ENCODE peak calls at places on chromosome 9, in four cellular contexts. C, A, Y and R are unnamed samples.

GRCh38 chr9:35616681-35617459 is 1.3 kb downstream of the CD72 start:
- DNase-seq in Y (peak), C (no peak), A (peak), R (peak)

GRCh38 chr9:16191691-16192402 is 639.0 kb downstream of the CCDC171 start:
- DNase-seq in C (peak), A (peak), Y (peak), R (peak)

GRCh38 chr9:98040212-98040611 is 16.3 kb upstream of the NANS start:
- DNase-seq in Y (no peak), C (no peak), A (no peak), R (no peak)

GRCh38 chr9:21590058-21590996 is 108.2 kb upstream of the IFNE start:
- DNase-seq in A (no peak), Y (peak), C (no peak), R (no peak)

GRCh38 chr9:92988215-92988731 is 41.0 kb downstream of the FGD3 start:
- DNase-seq in C (no peak), A (no peak), Y (no peak), R (peak)

GRCh38 chr9:123749580-123750202 is 180.2 kb downstream of the DENND1A start:
- DNase-seq in A (peak), C (no peak), Y (no peak), R (peak)

GRCh38 chr9:4559238-4560182 is 69.2 kb downstream of the SLC1A1 start:
- DNase-seq in A (peak), Y (no peak), C (no peak), R (no peak)

GRCh38 chr9:117671468-117671867 is 32.7 kb upstream of the TLR4 start:
- DNase-seq in A (no peak), Y (peak), C (no peak), R (no peak)

GRCh38 chr9:127452481-127453092 is 1.3 kb downstream of the LRSAM1 start:
- DNase-seq in Y (peak), A (no peak), C (no peak), R (no peak)

GRCh38 chr9:127291379-127291778 is 26.8 kb downstream of the GARNL3 start:
- DNase-seq in Y (no peak), A (no peak), C (no peak), R (no peak)

GRCh38 chr9:96150324-96151023 is 151.5 kb downstream of the HSD17B3 start:
- DNase-seq in Y (no peak), C (no peak), A (no peak), R (peak)
- TF ChIP-seq CTCF in Y (no peak), C (no peak), A (no peak), R (no peak)

DNA sequence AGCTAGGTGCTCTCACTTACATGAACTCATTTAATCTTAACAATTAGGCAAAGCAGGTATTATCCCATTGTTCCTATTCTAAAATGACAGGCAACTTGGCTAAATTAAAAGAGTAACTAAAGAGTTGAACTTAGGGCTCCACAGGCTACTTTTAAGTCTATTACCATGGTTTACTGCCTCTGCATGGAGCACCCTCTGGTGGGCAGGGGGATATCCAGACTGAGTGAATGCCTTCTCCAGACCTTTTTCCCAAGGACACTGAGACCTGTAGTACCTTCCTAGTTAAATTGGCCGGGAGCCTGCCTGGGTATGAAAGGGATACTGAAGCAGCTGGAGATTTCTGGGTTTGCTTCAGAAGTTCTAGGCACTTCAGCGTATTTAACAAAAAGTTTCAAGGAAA is 238.1 kb downstream of the ELAVL2 start:
- DNase-seq in A (no peak), C (no peak), Y (no peak), R (no peak)
- TF ChIP-seq CTCF in A (no peak), C (no peak), Y (no peak), R (no peak)

GRCh38 chr9:107919263-107919662 is 429.7 kb upstream of the KLF4 start:
- DNase-seq in C (no peak), A (no peak), Y (no peak), R (no peak)
- TF ChIP-seq CTCF in C (no peak), A (no peak), Y (no peak), R (no peak)

GRCh38 chr9:100575006-100575405 is 2.9 kb upstream of the CAVIN4 start:
- DNase-seq in C (no peak), Y (no peak), A (no peak), R (no peak)
- TF ChIP-seq CTCF in C (no peak), Y (no peak), A (no peak), R (no peak)

GRCh38 chr9:108854094-108854493 is 1.7 kb downstream of the ACTL7B start:
- DNase-seq in C (no peak), Y (no peak), A (no peak), R (no peak)

GRCh38 chr9:108855888-108856287 is at the start of gene ACTL7B:
- DNase-seq in A (no peak), C (no peak), Y (no peak), R (no peak)

GRCh38 chr9:108854641-108855528 is 901 bp downstream of the ACTL7B start:
- DNase-seq in C (no peak), Y (no peak), A (no peak), R (no peak)

GRCh38 chr9:108852089-108852488 is 3.7 kb downstream of the ACTL7B start:
- DNase-seq in A (no peak), C (no peak), Y (no peak), R (no peak)

DNA sequence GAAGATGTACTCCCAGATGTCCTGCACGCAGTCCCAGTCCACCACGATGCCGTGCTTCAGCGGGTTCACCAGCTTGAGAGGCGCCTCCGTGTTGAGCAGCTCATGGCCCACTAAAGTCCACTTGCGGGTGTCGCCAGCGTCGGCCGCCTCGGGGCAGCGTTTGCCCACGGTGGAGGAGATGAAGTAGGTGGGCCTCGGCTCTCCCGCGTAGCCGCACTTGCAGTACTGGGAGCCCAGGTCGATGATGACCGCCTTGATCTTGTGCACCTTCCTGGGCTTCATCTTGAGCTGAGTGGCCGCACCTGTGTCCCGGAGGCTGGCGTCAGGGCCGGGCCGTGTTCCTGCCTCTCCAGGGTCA is 278 bp downstream of the ACTL7B start:
- DNase-seq in A (no peak), C (no peak), Y (no peak), R (no peak)
- TF ChIP-seq CTCF in A (no peak), C (no peak), Y (no peak), R (no peak)

GRCh38 chr9:72596451-72597180 is 75.2 kb downstream of the TMC1 start:
- DNase-seq in Y (no peak), A (no peak), C (no peak), R (peak)

GRCh38 chr9:72599874-72600534 is 78.6 kb downstream of the TMC1 start:
- DNase-seq in Y (no peak), A (no peak), C (no peak), R (no peak)

GRCh38 chr9:72598639-72599038 is 77.2 kb downstream of the TMC1 start:
- DNase-seq in C (no peak), A (no peak), Y (no peak), R (no peak)

GRCh38 chr9:72597606-72598005 is 76.2 kb downstream of the TMC1 start:
- DNase-seq in C (no peak), A (no peak), Y (no peak), R (no peak)

DNA sequence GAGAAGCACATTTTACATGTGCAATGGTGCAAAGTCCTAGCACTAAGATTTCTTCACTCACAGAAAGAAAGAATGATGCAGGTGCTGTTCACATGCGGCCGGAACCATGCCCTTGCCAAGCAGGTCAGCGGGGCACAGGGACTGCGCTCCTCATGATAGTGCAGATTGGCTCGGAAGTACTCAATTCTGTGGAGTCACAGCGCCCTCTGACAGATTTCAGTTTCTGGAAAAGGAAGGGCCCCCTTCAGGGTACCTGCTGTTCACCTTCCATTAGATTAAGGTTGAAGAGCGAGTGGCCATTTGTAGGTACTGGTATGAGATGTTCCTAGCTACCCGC is 75.7 kb downstream of the TMC1 start:
- DNase-seq in Y (no peak), C (no peak), A (no peak), R (no peak)
- TF ChIP-seq CTCF in Y (no peak), C (peak), A (no peak), R (no peak)

DNA sequence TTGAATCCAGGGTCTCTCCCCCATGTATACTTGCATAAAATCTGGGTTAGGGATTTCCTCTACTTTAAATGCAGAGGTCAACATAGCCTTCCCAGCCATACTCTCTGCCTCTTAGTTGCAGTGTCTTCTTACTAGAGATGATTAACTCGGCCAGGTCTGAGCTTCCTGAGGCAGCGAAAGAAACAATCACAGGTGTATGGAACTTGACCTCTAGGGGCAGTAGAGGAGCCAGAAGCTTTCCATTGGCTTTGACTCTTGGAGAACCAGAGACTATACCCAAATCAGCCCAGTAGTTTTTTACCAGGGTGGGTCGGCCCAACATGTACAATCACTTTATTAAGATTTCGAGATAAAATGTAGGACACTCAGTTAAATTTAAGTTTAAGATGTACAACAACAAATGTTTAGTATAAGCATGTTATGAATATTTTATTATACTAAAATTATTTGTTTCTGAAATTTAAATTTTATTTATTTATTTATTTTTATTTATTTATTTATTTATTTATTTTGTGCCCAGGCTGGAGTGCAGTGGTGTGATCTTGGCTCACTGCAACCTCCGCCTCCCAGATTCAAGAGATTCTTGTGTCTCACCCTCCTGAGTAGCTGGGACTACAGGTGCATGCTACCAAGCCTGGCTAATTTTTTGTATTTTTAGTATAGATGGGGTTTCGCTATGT is 48.0 kb upstream of the DMRT3 start:
- DNase-seq in Y (no peak), C (peak), A (peak), R (peak)
- TF ChIP-seq CTCF in Y (peak), C (peak), A (no peak), R (peak)

GRCh38 chr9:125268394-125269013 is 6.9 kb downstream of the GAPVD1 start:
- DNase-seq in A (no peak), Y (peak), C (no peak), R (no peak)
- TF ChIP-seq CTCF in A (no peak), Y (no peak), C (no peak), R (no peak)